ENCODE peak calls at places on chromosomes 12 and 14, in four cellular contexts. W is upper lobe of left lung, Q is vagina, H is breast epithelium. J is an unnamed sample.

GRCh38 chr12:131102493-131102931 is 148.8 kb downstream of the ADGRD1 start:
- DNase-seq in W (peak), Q (no peak), H (peak), J (no peak)

GRCh38 chr12:57410534-57410933 is 20.3 kb downstream of the R3HDM2 start:
- DNase-seq in W (no peak), Q (no peak), H (no peak), J (no peak)

GRCh38 chr12:25655702-25656101 is 102.6 kb upstream of the LMNTD1 start:
- DNase-seq in W (no peak), Q (no peak), H (no peak), J (no peak)

GRCh38 chr12:107570721-107571120 is 114.9 kb upstream of the PWP1 start:
- DNase-seq in W (no peak), Q (no peak), H (no peak), J (no peak)

GRCh38 chr12:53489242-53489915 is 9.9 kb downstream of the MAP3K12 start:
- DNase-seq in W (no peak), Q (no peak), H (no peak), J (no peak)

GRCh38 chr12:54439521-54440255 is 20.6 kb upstream of the ITGA5 start:
- DNase-seq in W (no peak), Q (no peak), H (no peak), J (peak)

GRCh38 chr12:52120951-52121847 is 41.7 kb downstream of the SMIM41 start:
- DNase-seq in W (peak), Q (no peak), H (no peak), J (no peak)

GRCh38 chr12:19095331-19095730 is 34.2 kb upstream of the PLEKHA5 start:
- DNase-seq in W (no peak), Q (no peak), H (no peak), J (no peak)

GRCh38 chr12:100401660-100402059 is 44.8 kb downstream of the SLC17A8 start:
- DNase-seq in W (no peak), Q (no peak), H (no peak), J (no peak)

GRCh38 chr14:81303258-81303935 is 82.6 kb upstream of the GTF2A1 start:
- DNase-seq in W (no peak), Q (no peak), H (peak), J (no peak)

GRCh38 chr12:116916714-116917114 is 6.0 kb downstream of the FBXW8 start:
- DNase-seq in W (no peak), Q (no peak), H (no peak), J (peak)

GRCh38 chr14:101502761-101503392 is 58.4 kb upstream of the DIO3 start:
- DNase-seq in W (no peak), Q (no peak), H (peak), J (no peak)

GRCh38 chr12:127898616-127899015 is 368.4 kb upstream of the TMEM132C start:
- DNase-seq in W (peak), Q (no peak), H (no peak), J (no peak)
- TF ChIP-seq POLR2AphosphoS5 in W (no peak), Q (no peak), H (no peak), J (no peak)

DNA sequence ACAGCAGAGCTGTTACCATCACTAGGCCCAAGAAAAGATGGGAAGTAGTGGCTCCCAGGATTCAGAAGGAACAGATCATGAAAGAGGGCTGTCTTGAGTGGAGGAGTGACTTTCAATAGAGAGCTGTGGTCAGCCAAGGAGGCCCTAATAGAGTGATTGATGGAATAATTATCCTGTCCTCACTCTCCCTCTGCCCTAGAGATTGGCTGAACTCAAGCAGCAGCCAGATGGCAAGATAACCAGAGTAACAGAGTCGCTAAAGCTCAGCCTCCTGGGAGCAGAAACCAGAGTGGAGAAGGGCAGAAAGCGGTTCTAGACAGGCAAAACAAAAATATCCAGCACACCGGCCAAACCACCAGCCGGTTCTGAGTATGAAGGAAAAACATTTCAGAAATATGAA is 23.1 kb downstream of the GMFB start:
- DNase-seq in W (no peak), Q (peak), H (no peak), J (no peak)
- TF ChIP-seq POLR2AphosphoS5 in W (no peak), Q (no peak), H (no peak), J (no peak)

DNA sequence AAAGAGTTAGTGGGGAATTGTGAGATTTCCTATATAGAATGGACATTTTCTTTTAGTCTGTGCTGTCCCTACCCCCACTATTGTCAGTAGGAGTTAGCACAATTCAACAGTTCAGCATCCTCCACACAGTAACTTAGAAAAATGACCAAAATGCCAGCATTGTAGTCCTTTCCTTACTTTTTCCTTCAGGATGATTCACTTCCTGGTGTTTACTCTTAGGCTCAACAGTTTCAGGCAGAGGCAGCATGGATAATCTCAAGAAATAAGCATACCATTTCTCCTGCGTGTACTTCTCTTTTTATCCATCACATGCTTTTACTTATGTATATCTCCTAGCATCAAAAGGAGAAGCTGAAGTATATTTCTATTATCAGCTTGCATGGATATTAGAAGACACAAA is 683.4 kb downstream of the SLC16A7 start:
- DNase-seq in W (no peak), Q (no peak), H (no peak), J (no peak)
- TF ChIP-seq POLR2AphosphoS5 in W (no peak), Q (no peak), H (no peak), J (no peak)

DNA sequence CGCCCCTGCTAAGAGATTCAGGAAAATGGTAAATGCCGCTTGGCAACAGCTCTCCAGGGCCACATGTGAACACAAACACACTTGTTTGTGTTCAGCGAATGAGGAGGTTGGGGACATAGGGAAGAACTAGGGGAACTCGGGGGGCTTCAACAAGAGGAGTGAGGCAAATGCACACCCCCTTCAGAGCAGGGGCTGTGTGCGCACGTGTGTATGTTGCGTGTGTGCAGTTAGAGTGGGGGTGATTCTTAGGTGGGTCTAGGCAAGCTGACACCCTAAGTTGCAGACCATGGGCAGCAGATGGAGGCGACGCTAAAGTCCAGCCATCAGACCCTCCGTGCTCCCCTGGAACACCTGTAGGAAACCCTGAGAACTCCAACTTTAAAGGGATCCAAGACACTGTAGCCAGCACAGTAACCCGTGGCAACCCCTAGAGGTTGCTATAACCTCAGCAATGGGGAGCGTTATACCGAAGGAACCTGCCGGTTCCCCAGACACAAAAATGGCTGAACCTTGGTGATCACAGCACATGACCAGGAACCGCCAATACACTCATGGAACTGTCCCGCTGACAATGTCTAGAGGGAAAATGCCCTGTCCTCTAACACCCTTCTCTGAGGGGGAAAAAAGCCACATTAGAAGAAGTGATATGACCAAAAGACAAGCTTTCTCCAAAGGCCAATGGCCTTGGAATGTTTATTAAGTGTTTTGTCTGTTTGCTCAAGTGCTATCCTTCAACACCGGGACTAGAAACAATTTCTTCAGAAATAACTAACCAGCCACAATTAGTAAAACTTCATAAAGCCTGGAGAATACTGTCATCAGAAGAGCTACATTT is 86.5 kb upstream of the CEP83 start:
- DNase-seq in W (no peak), Q (no peak), H (no peak), J (peak)
- TF ChIP-seq POLR2AphosphoS5 in W (no peak), Q (no peak), H (no peak), J (no peak)

DNA sequence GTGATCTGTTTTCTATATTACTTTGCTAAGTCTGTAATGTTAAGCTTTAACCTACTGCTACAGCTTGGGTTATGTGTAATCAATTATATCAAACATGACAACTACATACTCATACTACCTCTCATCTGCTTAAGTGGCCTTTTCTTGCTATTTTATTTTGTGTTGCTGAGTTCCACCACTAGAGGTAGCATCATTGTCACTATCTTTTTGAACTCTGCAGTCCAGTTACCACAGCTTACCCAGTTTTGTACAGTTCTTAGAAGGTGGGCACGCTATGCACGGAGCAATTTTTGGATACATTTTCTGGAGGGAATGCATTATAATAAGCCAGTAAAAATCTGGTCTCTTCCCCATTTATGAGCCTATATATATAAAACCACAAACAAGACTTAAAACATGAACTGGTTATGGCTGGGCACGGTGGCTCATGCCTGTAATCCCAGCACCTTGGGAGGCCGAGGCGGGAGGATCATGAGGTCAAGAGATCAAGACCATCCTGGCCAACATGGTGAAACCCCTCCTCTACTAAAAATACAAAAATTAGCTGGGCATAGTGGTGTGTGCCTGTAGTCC is 48.5 kb downstream of the SAV1 start:
- DNase-seq in W (no peak), Q (no peak), H (no peak), J (peak)
- TF ChIP-seq POLR2AphosphoS5 in W (no peak), Q (no peak), H (no peak), J (no peak)